ENCODE peak calls at places on chromosomes 7 and 10, in four cellular contexts. A, Z, C and Y are unnamed samples.
A peak's percentile ranks its signal among the peaks of the same experiment; 100 is the strongest.

GRCh38 chr10:132223156-132223590 is 36.4 kb downstream of the DPYSL4 start:
- DNase-seq in A (peak; percentile 81), Z (peak; percentile 85), C (peak; percentile 64), Y (peak; percentile 58)

GRCh38 chr10:43393606-43394360 is 15.2 kb downstream of the HNRNPF start:
- DNase-seq in A (no peak), Z (no peak), C (no peak), Y (no peak)

GRCh38 chr10:130933008-130933390 is 378.5 kb downstream of the TCERG1L start:
- DNase-seq in A (no peak), Z (no peak), C (no peak), Y (no peak)

GRCh38 chr10:9102026-9102425 is 1047.5 kb downstream of the GATA3 start:
- DNase-seq in A (no peak), Z (no peak), C (no peak), Y (no peak)

GRCh38 chr10:72794260-72794659 is 99.3 kb upstream of the OIT3 start:
- DNase-seq in A (no peak), Z (no peak), C (no peak), Y (no peak)

GRCh38 chr10:17195083-17195482 is 6.4 kb downstream of the TRDMT1 start:
- DNase-seq in A (no peak), Z (no peak), C (no peak), Y (no peak)

GRCh38 chr10:53260213-53260612 is 487.6 kb upstream of the MBL2 start:
- DNase-seq in A (no peak), Z (no peak), C (no peak), Y (no peak)

GRCh38 chr10:70985824-70986336 is 97.5 kb upstream of the PCBD1 start:
- DNase-seq in A (no peak), Z (no peak), C (peak; percentile 17), Y (no peak)

GRCh38 chr10:96618648-96619047 is 31.8 kb upstream of the TM9SF3 start:
- DNase-seq in A (peak; percentile 67), Z (no peak), C (peak; percentile 49), Y (peak; percentile 30)

GRCh38 chr10:12500406-12501303 is 151.3 kb downstream of the CAMK1D start:
- DNase-seq in A (no peak), Z (no peak), C (no peak), Y (no peak)

GRCh38 chr7:80330434-80330833 is 181.4 kb downstream of the GNAT3 start:
- DNase-seq in A (no peak), Z (no peak), C (no peak), Y (no peak)

GRCh38 chr7:117012284-117013174 is 59.2 kb downstream of the ST7 start:
- DNase-seq in A (no peak), Z (peak; percentile 60), C (no peak), Y (no peak)

GRCh38 chr10:5665380-5666323 is 743 bp downstream of the ASB13 start:
- DNase-seq in A (peak; percentile 62), Z (peak; percentile 40), C (no peak), Y (no peak)

GRCh38 chr7:300048-300447 is 10.1 kb downstream of the FOXL3 start:
- DNase-seq in A (no peak), Z (no peak), C (no peak), Y (no peak)

GRCh38 chr10:71984798-71985388 is 20.7 kb downstream of the CHST3 start:
- DNase-seq in A (no peak), Z (no peak), C (no peak), Y (no peak)

GRCh38 chr7:3095046-3095445 is 51.4 kb upstream of the CARD11 start:
- DNase-seq in A (no peak), Z (no peak), C (no peak), Y (no peak)

GRCh38 chr7:150406565-150407421 is 27.7 kb downstream of the ZNF775 start:
- DNase-seq in A (no peak), Z (no peak), C (peak; percentile 29), Y (no peak)

GRCh38 chr10:131231323-131231964 is 80.1 kb downstream of the TCERG1L start:
- DNase-seq in A (no peak), Z (no peak), C (no peak), Y (no peak)

GRCh38 chr7:29955799-29956476 is 33.7 kb downstream of the SCRN1 start:
- DNase-seq in A (no peak), Z (no peak), C (no peak), Y (no peak)

GRCh38 chr10:110803830-110804338 is 67.8 kb upstream of the PDCD4 start:
- DNase-seq in A (peak; percentile 72), Z (peak; percentile 49), C (peak; percentile 46), Y (peak; percentile 72)

GRCh38 chr7:38185395-38185920 is 7.4 kb downstream of the STARD3NL start:
- DNase-seq in A (no peak), Z (no peak), C (no peak), Y (no peak)

GRCh38 chr7:131896189-131896855 is 339.9 kb upstream of the PODXL start:
- DNase-seq in A (no peak), Z (no peak), C (no peak), Y (no peak)

GRCh38 chr7:101581891-101582290 is 47.2 kb downstream of the MYL10 start:
- DNase-seq in A (no peak), Z (no peak), C (no peak), Y (no peak)

GRCh38 chr10:80161321-80162084 is 29.0 kb downstream of the PLAC9 start:
- DNase-seq in A (no peak), Z (no peak), C (no peak), Y (no peak)

GRCh38 chr7:80018941-80019808 is 115.5 kb upstream of the GNAI1 start:
- DNase-seq in A (peak; percentile 25), Z (peak; percentile 54), C (no peak), Y (peak; percentile 13)

GRCh38 chr10:96743988-96744585 is 23.8 kb upstream of the PIK3AP1 start:
- DNase-seq in A (no peak), Z (no peak), C (no peak), Y (no peak)

GRCh38 chr10:36254191-36254590 is 612.1 kb upstream of the FZD8 start:
- DNase-seq in A (peak; percentile 67), Z (no peak), C (peak; percentile 4), Y (peak; percentile 78)

GRCh38 chr7:78226059-78226658 is 427.6 kb downstream of the PHTF2 start:
- DNase-seq in A (peak; percentile 60), Z (peak; percentile 15), C (no peak), Y (no peak)

GRCh38 chr7:50711271-50712175 is 71.2 kb downstream of the GRB10 start:
- DNase-seq in A (no peak), Z (no peak), C (peak; percentile 34), Y (no peak)

GRCh38 chr10:110226555-110226925 is 19.1 kb downstream of the MXI1 start:
- DNase-seq in A (peak; percentile 94), Z (peak; percentile 55), C (peak; percentile 94), Y (peak; percentile 95)

GRCh38 chr10:46270086-46270811 is 16.5 kb upstream of the ANTXRL start:
- DNase-seq in A (no peak), Z (no peak), C (no peak), Y (no peak)

GRCh38 chr10:9681655-9682054 is 1336.0 kb upstream of the CELF2 start:
- DNase-seq in A (no peak), Z (no peak), C (no peak), Y (no peak)

GRCh38 chr10:77548157-77548556 is 89.5 kb downstream of the KCNMA1 start:
- DNase-seq in A (no peak), Z (no peak), C (no peak), Y (no peak)

GRCh38 chr7:116692599-116693308 is 20.8 kb downstream of the MET start:
- DNase-seq in A (no peak), Z (no peak), C (no peak), Y (no peak)

GRCh38 chr7:140667476-140667875 is 5.3 kb upstream of the ADCK2 start:
- DNase-seq in A (no peak), Z (no peak), C (peak; percentile 50), Y (no peak)

DNA sequence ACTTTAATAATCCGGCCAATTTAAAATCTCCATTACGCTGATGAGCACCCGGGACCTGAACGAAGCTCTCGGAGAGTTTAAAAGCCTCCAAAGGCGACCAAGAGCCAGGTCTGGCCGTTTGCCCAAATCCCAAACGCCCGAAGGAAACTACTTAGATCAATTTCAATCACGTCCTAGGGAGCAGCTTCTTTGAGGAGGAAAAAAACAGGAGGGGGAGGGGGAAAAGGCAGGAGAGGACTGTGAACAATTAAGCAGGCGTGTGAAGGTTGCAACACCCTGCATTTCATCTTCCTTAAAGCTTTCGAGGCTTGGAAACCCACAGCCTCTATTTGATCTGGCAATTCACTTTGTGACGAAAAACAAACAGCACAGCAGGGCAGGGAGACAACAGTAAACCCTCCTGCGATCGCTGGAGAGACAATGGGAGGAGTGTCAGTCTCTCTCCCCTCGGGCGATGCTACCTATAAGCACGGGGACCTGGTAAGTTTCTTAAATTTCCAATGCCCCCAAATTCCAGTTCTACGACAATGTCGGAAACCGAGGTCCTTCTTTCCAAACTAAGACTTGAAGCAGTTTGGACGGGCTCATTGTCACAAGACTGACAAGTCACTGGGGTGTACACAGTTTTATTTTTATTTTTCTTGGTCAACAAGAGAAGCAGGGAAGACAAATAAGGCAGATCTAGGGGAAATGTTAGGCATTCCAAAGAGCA is 1.1 kb downstream of the KLF6 start:
- DNase-seq in A (peak; percentile 72), Z (no peak), C (peak; percentile 84), Y (peak; percentile 69)
- TF ChIP-seq POLR2A in A (no peak), Z (no peak), C (peak; percentile 59), Y (no peak)

DNA sequence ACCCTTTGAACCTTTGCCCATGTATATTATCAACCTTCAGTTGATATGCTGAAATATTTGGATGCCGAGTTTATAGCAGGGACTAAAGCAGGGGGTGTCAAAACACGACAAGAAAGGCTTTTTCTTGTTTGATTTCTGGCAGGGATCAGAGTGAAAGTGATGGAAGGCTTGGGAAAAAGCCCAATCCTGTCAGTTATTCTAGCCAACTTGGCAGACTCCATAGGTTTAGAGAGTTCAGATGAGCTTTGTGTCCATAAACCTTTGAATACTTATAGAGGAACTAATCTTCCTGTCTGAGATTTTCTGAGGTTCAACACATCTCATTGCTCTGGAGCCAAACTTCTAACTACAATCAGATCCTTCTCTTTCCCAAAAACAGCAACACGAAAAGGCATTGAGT is 47.4 kb downstream of the INHBA start:
- DNase-seq in A (no peak), Z (no peak), C (no peak), Y (no peak)
- H3K4me3 ChIP-seq in A (no peak overlapping the region), Z (no peak overlapping the region), C (no peak overlapping the region), Y (no peak overlapping the region)

GRCh38 chr7:96629884-96630283 is 79.8 kb downstream of the SEM1 start:
- DNase-seq in A (no peak), Z (no peak), C (no peak), Y (no peak)
- TF ChIP-seq POLR2A in A (no peak), Z (no peak), C (no peak), Y (no peak)

GRCh38 chr10:62374862-62375710 is 917 bp downstream of the ZNF365 start:
- DNase-seq in A (no peak), Z (no peak), C (no peak), Y (no peak)

GRCh38 chr10:62373995-62374861 is at the start of gene ZNF365:
- DNase-seq in A (peak; percentile 33), Z (peak; percentile 37), C (no peak), Y (peak; percentile 20)

GRCh38 chr10:62377026-62377415 is 2.9 kb downstream of the ZNF365 start:
- DNase-seq in A (no peak), Z (no peak), C (no peak), Y (no peak)

GRCh38 chr10:62376064-62377025 is 2.2 kb downstream of the ZNF365 start:
- DNase-seq in A (no peak), Z (no peak), C (no peak), Y (no peak)

DNA sequence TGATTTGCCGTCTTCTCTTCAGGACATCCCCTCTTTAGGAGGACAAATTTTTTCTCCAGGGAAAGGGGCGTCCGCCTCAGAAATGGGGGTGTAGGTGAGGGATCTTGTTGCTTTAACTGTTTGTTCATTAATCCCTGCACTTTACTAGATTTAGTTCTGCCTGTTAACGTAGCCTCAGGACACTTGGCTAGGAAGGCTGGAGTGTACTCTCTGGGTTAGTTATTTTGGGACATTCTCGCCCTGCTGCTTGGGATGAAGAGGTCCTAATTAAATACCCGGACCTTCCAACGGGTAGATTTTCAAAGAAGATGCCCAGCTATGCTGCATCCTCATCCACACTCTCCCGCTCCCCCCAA is 552 bp upstream of the ZNF365 start:
- DNase-seq in A (no peak), Z (no peak), C (no peak), Y (no peak)
- H3K4me3 ChIP-seq in A (peak overlapping the region; percentile 38), Z (peak overlapping the region; percentile 63), C (peak overlapping the region; percentile 44), Y (peak overlapping the region; percentile 40)